ENCODE peak calls at places on chromosomes 13 and 19, in four cellular contexts. J, M, T and X are unnamed samples.
A peak's percentile ranks its signal among the peaks of the same experiment; 100 is the strongest.

GRCh38 chr19:39735688-39736087 is 2.1 kb downstream of the CLC start:
- DNase-seq in J (no peak), M (no peak), T (no peak), X (no peak)

GRCh38 chr13:51803018-51803417 is 945 bp downstream of the DHRS12 start:
- DNase-seq in J (no peak), M (no peak), T (no peak), X (no peak)

GRCh38 chr19:49601482-49602038 is 10.6 kb downstream of the PRR12 start:
- DNase-seq in J (no peak), M (no peak), T (no peak), X (no peak)

GRCh38 chr19:39847525-39847924 is 1.3 kb upstream of the FBL start:
- DNase-seq in J (no peak), M (no peak), T (no peak), X (no peak)

GRCh38 chr13:69641773-69642172 is 465.9 kb upstream of the ATXN8OS start:
- DNase-seq in J (no peak), M (no peak), T (no peak), X (no peak)

GRCh38 chr13:39767791-39768564 is 112.5 kb downstream of the COG6 start:
- DNase-seq in J (no peak), M (no peak), T (no peak), X (no peak)

GRCh38 chr13:100454876-100455275 is 133.7 kb downstream of the GGACT start:
- DNase-seq in J (no peak), M (no peak), T (no peak), X (no peak)

GRCh38 chr13:75818181-75819110 is 182.3 kb downstream of the LMO7 start:
- DNase-seq in J (no peak), M (no peak), T (no peak), X (no peak)

GRCh38 chr19:45231891-45232290 is 13.3 kb downstream of the EXOC3L2 start:
- DNase-seq in J (no peak), M (no peak), T (no peak), X (no peak)

GRCh38 chr19:48149430-48149829 is 20.7 kb downstream of the LIG1 start:
- DNase-seq in J (no peak), M (no peak), T (no peak), X (no peak)

GRCh38 chr19:4362871-4363545 is 19.6 kb downstream of the MPND start:
- DNase-seq in J (no peak), M (no peak), T (no peak), X (no peak)

GRCh38 chr13:110168999-110169933 is 137.7 kb downstream of the COL4A1 start:
- DNase-seq in J (no peak), M (no peak), T (no peak), X (no peak)

GRCh38 chr19:2887391-2887914 is 13.3 kb upstream of the ZNF57 start:
- DNase-seq in J (no peak), M (peak; percentile 20), T (no peak), X (peak; percentile 13)

GRCh38 chr13:52383362-52383761 is 22.6 kb downstream of the THSD1 start:
- DNase-seq in J (no peak), M (no peak), T (no peak), X (no peak)

GRCh38 chr19:48997972-48998371 is 4.3 kb downstream of the RUVBL2 start:
- DNase-seq in J (peak; percentile 56), M (no peak), T (peak; percentile 71), X (no peak)

GRCh38 chr13:27857271-27857670 is 62.5 kb upstream of the PDX1 start:
- DNase-seq in J (no peak), M (no peak), T (no peak), X (no peak)

GRCh38 chr19:44848036-44848804 is 2.1 kb downstream of the NECTIN2 start:
- DNase-seq in J (no peak), M (no peak), T (peak; percentile 46), X (no peak)

GRCh38 chr19:40862785-40863184 is 12.5 kb upstream of the CYP2A6 start:
- DNase-seq in J (no peak), M (no peak), T (no peak), X (no peak)

GRCh38 chr13:21675095-21676007 is 4.5 kb downstream of the FGF9 start:
- DNase-seq in J (peak; percentile 40), M (peak; percentile 23), T (peak; percentile 63), X (peak; percentile 4)

GRCh38 chr19:33242911-33243310 is 17.3 kb upstream of the SLC7A10 start:
- DNase-seq in J (no peak), M (no peak), T (no peak), X (no peak)

GRCh38 chr13:106291006-106291405 is 244.5 kb downstream of the EFNB2 start:
- DNase-seq in J (no peak), M (no peak), T (no peak), X (no peak)

GRCh38 chr13:19960673-19961015 is 2.1 kb downstream of the ZMYM2 start:
- DNase-seq in J (no peak), M (no peak), T (no peak), X (no peak)

GRCh38 chr19:33905937-33906577 is 109.4 kb downstream of the KCTD15 start:
- DNase-seq in J (peak; percentile 86), M (peak; percentile 16), T (peak; percentile 74), X (peak; percentile 17)

GRCh38 chr13:20714161-20714560 is 10.7 kb downstream of the IL17D start:
- DNase-seq in J (no peak), M (no peak), T (no peak), X (no peak)

GRCh38 chr19:5338661-5339469 is 1.7 kb downstream of the PTPRS start:
- DNase-seq in J (no peak), M (no peak), T (no peak), X (no peak)

GRCh38 chr19:5058456-5059190 is 89.7 kb downstream of the KDM4B start:
- DNase-seq in J (no peak), M (no peak), T (no peak), X (no peak)

GRCh38 chr19:29793116-29793727 is 18.6 kb upstream of the CCNE1 start:
- DNase-seq in J (no peak), M (no peak), T (no peak), X (no peak)

GRCh38 chr13:51590231-51590630 is 6.0 kb downstream of the WDFY2 start:
- DNase-seq in J (no peak), M (no peak), T (no peak), X (no peak)

GRCh38 chr19:13104848-13105646 is 2.4 kb upstream of the LYL1 start:
- DNase-seq in J (no peak), M (no peak), T (peak; percentile 79), X (peak; percentile 35)

GRCh38 chr13:112250788-112251445 is 125.2 kb upstream of the SPACA7 start:
- DNase-seq in J (no peak), M (no peak), T (no peak), X (no peak)

GRCh38 chr13:50386527-50387123 is 371.4 kb downstream of the KCNRG start:
- DNase-seq in J (no peak), M (no peak), T (no peak), X (no peak)

GRCh38 chr19:33731886-33732285 is 64.8 kb upstream of the KCTD15 start:
- DNase-seq in J (no peak), M (no peak), T (no peak), X (no peak)

GRCh38 chr19:58406818-58407657 is 1.4 kb upstream of the ZNF584 start:
- DNase-seq in J (no peak), M (no peak), T (no peak), X (no peak)